ENCODE peak calls at places on chromosomes 4 and X, in six cellular contexts. M is body of pancreas, G is IMR-90, U is endothelial cell of umbilical vein, I is lower leg skin, P is K562. O is an unnamed sample.

GRCh38 chrX:64150775-64151174 is 54.7 kb downstream of the AMER1 start:
- DNase-seq in U (no peak), M (no peak), G (no peak), P (no peak), I (no peak), O (no peak)

GRCh38 chrX:68665502-68665901 is 18.0 kb downstream of the STARD8 start:
- DNase-seq in G (no peak), I (no peak), U (no peak), M (peak), P (no peak), O (no peak)

GRCh38 chr4:16197842-16198241 is 28.4 kb downstream of the TAPT1 start:
- DNase-seq in M (no peak), P (no peak), G (no peak), U (no peak), I (no peak), O (no peak)

GRCh38 chr4:154588198-154588597 is 2.3 kb downstream of the FGA start:
- DNase-seq in I (no peak), U (no peak), P (no peak), M (no peak), G (no peak), O (no peak)

GRCh38 chrX:96379951-96380350 is 304.7 kb upstream of the DIAPH2 start:
- DNase-seq in I (no peak), P (no peak), G (no peak), M (no peak), U (peak), O (no peak)

GRCh38 chr4:189049682-189050081 is 891.0 kb upstream of the FRG1 start:
- DNase-seq in I (no peak), G (no peak), U (no peak), P (no peak), M (no peak), O (no peak)

GRCh38 chr4:56215901-56216300 is 171.4 kb downstream of the AASDH start:
- DNase-seq in I (no peak), P (no peak), G (peak), U (peak), M (peak), O (peak)

GRCh38 chr4:184439856-184440592 is 34.3 kb downstream of the IRF2 start:
- DNase-seq in P (no peak), I (no peak), G (peak), M (peak), U (no peak), O (no peak)

GRCh38 chr4:189870835-189871234 is 69.8 kb upstream of the FRG1 start:
- DNase-seq in M (no peak), G (no peak), I (no peak), P (no peak), U (no peak), O (no peak)

GRCh38 chrX:16771483-16772398 is 14.5 kb upstream of the TXLNG start:
- DNase-seq in P (peak), U (peak), M (no peak), I (no peak), G (peak), O (peak)

GRCh38 chr4:99506781-99507180 is 4.0 kb upstream of the C4orf17 start:
- DNase-seq in M (no peak), P (no peak), U (no peak), G (no peak), I (no peak), O (no peak)

GRCh38 chr4:13538427-13538973 is 5.8 kb downstream of the NKX3-2 start:
- DNase-seq in M (no peak), U (no peak), I (no peak), P (no peak), G (no peak), O (no peak)

GRCh38 chr4:147782087-147782781 is 50.3 kb downstream of the ARHGAP10 start:
- DNase-seq in I (no peak), M (no peak), U (peak), G (peak), P (no peak), O (no peak)

GRCh38 chrX:43618376-43619205 is 37.5 kb upstream of the MAOA start:
- DNase-seq in M (no peak), P (no peak), G (no peak), I (no peak), U (no peak), O (peak)

GRCh38 chr4:8209176-8209874 is 10.2 kb downstream of the SH3TC1 start:
- DNase-seq in U (no peak), M (no peak), I (no peak), P (no peak), G (no peak), O (no peak)

GRCh38 chr4:11633435-11633834 is 204.7 kb upstream of the HS3ST1 start:
- DNase-seq in U (no peak), G (no peak), I (no peak), P (no peak), M (no peak), O (no peak)

GRCh38 chr4:70008771-70009170 is 13.0 kb downstream of the STATH start:
- DNase-seq in I (no peak), U (no peak), M (no peak), G (no peak), P (no peak), O (no peak)

GRCh38 chr4:59904331-59904730 is 1295.8 kb upstream of the ADGRL3 start:
- DNase-seq in G (no peak), P (no peak), I (no peak), U (no peak), M (no peak), O (no peak)

GRCh38 chr4:41448935-41449334 is 89.0 kb upstream of the LIMCH1 start:
- DNase-seq in U (no peak), P (no peak), M (peak), I (no peak), G (no peak), O (peak)

GRCh38 chr4:89257376-89257775 is 50.2 kb downstream of the GPRIN3 start:
- DNase-seq in U (no peak), G (no peak), P (no peak), M (no peak), I (no peak), O (no peak)

GRCh38 chr4:110631582-110632505 is 9.0 kb upstream of the PITX2 start:
- DNase-seq in G (peak), P (peak), M (peak), I (peak), U (peak), O (peak)

GRCh38 chr4:76950052-76950845 is 697 bp downstream of the SEPTIN11 start:
- DNase-seq in M (peak), U (peak), I (peak), P (peak), G (no peak), O (peak)
- TF ChIP-seq POLR2A in M (no peak), U (peak), I (no peak), P (no peak), G (no peak), O (no peak)

GRCh38 chr4:124946696-124947095 is 234.2 kb upstream of the ANKRD50 start:
- DNase-seq in G (no peak), P (no peak), M (peak), U (peak), I (no peak), O (no peak)

GRCh38 chr4:124943938-124944337 is 231.4 kb upstream of the ANKRD50 start:
- DNase-seq in M (no peak), P (no peak), G (no peak), I (no peak), U (no peak), O (no peak)

GRCh38 chr4:124943145-124943889 is 230.8 kb upstream of the ANKRD50 start:
- DNase-seq in G (no peak), P (no peak), M (no peak), I (no peak), U (no peak), O (no peak)

GRCh38 chr4:124947622-124948265 is 235.2 kb upstream of the ANKRD50 start:
- DNase-seq in G (no peak), I (no peak), M (no peak), U (peak), P (no peak), O (no peak)

GRCh38 chr4:124945422-124945821 is 232.9 kb upstream of the ANKRD50 start:
- DNase-seq in U (peak), G (no peak), I (no peak), M (no peak), P (no peak), O (no peak)
- TF ChIP-seq POLR2A in U (no peak), G (no peak), I (no peak), M (no peak), P (no peak), O (no peak)

DNA sequence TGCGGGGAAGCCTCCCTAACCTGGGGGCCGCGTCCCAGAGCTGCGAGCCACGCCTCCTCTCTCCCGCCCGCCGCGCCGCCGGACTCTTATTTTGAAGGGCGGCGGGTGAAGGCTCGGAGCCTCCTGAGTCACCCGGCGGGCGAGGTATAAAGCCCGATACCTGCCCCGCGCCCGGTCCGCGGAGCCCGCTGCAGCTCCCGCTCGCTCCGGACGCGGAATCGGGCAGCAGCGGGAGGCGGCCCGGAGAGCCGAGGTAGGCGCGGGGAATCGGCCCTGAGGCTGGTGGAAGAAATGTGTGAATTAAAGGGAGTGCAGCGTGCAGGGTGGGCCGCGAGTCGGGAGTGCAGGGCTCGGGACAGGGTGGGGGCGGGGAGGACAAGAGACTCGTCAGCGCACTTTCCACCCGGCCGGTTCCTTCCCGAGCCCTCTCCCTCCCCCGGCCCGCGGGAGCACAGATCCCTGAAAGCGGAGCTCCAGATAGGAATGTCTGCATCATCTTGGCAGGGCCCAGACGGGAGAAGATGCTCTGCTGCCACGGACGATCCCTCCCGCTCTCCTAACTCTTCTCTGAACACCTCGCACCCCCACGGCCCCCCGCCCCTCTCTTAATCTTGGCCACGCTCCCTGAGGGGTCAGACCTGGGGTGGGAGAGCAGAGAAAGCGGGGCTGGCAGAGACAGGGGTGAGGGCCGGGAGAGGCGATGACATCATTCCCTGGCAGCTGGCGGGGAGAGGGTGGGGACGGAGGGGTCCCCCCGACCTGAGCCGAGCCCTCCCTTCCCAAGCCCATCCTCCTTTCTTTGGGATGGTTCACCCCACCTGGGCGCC is 177.9 kb downstream of the CBR4 start:
- DNase-seq in M (peak), G (peak), P (peak), I (peak), U (peak), O (peak)
- TF ChIP-seq POLR2A in M (peak), G (peak), P (no peak), I (no peak), U (peak), O (peak)

DNA sequence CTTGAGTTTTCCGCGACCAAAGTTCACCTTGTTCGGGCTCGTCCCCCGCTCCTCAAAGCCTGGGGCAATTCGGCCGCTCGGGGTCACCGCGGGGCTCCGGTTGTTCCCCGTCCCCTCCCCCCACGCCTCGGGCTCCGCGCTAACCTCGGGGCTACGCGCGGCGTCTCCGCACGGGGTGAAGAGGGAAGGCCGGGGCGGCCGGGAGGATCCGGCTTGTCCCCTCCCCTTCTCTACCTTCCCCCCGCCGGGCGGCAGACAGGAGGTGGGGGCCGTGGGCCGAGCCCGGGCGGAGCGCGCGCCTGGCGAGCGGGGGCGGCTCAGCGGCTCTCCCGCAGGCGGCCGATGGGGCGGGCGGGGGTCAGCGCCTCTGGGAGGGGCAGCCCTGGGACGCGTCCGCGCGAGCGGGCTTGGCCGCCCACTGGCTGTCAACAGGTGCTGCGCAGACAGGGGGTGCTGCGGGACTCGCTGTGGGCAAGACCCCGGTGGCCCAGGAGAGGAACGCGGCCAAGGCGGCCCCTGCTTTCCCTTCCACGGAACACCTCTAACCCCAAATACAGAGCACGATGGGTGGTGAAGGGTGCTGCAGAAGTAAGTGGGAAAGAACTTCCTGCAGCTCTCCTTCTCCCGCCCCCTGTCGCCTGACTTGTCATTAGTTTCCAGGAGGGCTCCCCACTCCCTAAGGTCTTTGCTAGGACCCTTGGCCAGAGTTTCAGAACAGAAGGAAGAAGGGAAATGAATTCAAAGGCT is at the start of gene PDGFC:
- DNase-seq in I (peak), M (peak), U (peak), P (peak), G (peak), O (peak)
- TF ChIP-seq POLR2A in I (no peak), M (peak), U (no peak), P (no peak), G (peak), O (no peak)

DNA sequence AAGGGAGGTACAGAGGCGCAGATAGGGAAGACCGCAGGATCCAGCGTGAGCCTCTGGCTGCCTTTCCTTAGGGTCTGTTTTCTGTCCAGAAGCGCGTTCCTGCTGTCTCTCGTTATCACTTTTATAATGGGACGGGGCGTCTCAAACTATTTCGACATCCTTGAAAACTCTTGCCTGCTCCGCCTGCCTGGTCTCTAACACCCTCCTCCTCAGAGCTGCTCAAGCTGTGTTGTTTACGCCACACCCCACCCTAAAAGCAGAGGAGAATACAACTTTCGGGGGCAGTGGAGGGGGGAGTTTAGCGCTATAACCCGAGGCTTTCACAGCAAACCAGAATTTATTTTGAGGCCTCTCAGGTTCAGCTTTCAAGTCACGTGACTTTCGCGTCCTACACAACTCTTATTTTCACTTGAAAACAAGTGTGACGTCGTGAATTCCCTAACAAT is 646 bp upstream of the FAM3A start:
- DNase-seq in P (no peak), U (peak), M (peak), G (peak), I (no peak), O (no peak)
- TF ChIP-seq POLR2A in P (no peak), U (no peak), M (no peak), G (no peak), I (no peak), O (no peak)

DNA sequence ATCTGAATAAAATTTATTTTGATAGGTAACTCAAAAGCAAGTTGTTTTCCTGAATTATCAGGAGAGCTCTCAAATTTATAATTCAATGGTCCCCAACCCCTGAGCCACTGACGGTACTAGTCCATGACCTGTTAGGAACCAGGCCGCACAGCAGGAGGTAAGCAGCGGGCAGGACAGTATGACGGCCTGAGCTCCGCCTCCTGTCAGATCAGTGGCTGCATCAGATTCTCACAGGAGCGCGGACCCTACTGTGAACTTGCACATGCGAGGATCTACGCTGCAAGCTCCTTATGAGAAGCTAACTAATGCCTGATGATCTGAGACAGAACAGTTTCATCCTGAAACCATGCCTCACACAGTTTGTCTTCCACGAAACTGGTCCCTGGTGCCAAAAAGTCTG is 37.9 kb upstream of the SEC24B start:
- DNase-seq in U (no peak), P (no peak), M (no peak), I (no peak), G (no peak), O (no peak)
- TF ChIP-seq POLR2A in U (no peak), P (no peak), M (no peak), I (no peak), G (no peak), O (no peak)

GRCh38 chr4:101888472-101888871 is 97.9 kb downstream of the BANK1 start:
- DNase-seq in U (no peak), I (no peak), G (no peak), P (no peak), M (no peak), O (no peak)

GRCh38 chr4:101885574-101885973 is 95.0 kb downstream of the BANK1 start:
- DNase-seq in U (no peak), G (no peak), I (no peak), P (no peak), M (no peak), O (no peak)
- TF ChIP-seq POLR2A in U (no peak), G (no peak), I (no peak), P (no peak), M (no peak), O (no peak)

GRCh38 chrX:123960956-123961267 is 594 bp upstream of the STAG2 start:
- DNase-seq in M (no peak), P (no peak), G (no peak), I (no peak), U (no peak), O (no peak)
- TF ChIP-seq POLR2A in M (no peak), P (no peak), G (no peak), I (no peak), U (no peak), O (no peak)

O was measured in transverse colon.